ENCODE peak calls at places on chromosomes 3 and 15, in six cellular contexts. O is right atrium auricular region, Q is cardiac muscle cell, K is upper lobe of left lung, A is glutamatergic neuron, P is prostate gland. B is an unnamed sample.

GRCh38 chr3:171446801-171447578 is 13.2 kb downstream of the TNIK start:
- DNase-seq in O (no peak), P (no peak), K (peak), A (no peak), Q (peak), B (no peak)

GRCh38 chr3:19937459-19938362 is 3.7 kb upstream of the EFHB start:
- DNase-seq in O (no peak), P (no peak), A (no peak), Q (peak), K (no peak), B (no peak)

GRCh38 chr3:143070977-143071551 is 48.5 kb upstream of the CHST2 start:
- DNase-seq in O (no peak), Q (peak), P (no peak), K (no peak), A (no peak), B (no peak)

GRCh38 chr3:116815831-116816588 is 106.4 kb downstream of the TUSC7 start:
- DNase-seq in Q (peak), A (no peak), K (no peak), O (no peak), P (peak), B (no peak)

GRCh38 chr15:51093865-51094605 is 671 bp downstream of the TNFAIP8L3 start:
- DNase-seq in O (peak), Q (peak), A (peak), K (peak), P (no peak), B (no peak)

GRCh38 chr3:196431193-196432136 is 762 bp downstream of the UBXN7 start:
- DNase-seq in Q (peak), P (peak), O (no peak), A (peak), K (peak), B (peak)

GRCh38 chr3:2516762-2517441 is 418.2 kb downstream of the CNTN4 start:
- DNase-seq in O (no peak), Q (no peak), P (no peak), A (no peak), K (no peak), B (no peak)

GRCh38 chr3:28171962-28172361 is 69.5 kb upstream of the CMC1 start:
- DNase-seq in P (no peak), O (no peak), A (no peak), Q (peak), K (no peak), B (no peak)

GRCh38 chr3:24363242-24363641 is 131.4 kb downstream of the THRB start:
- DNase-seq in A (no peak), K (no peak), P (peak), O (no peak), Q (peak), B (no peak)

GRCh38 chr3:129686941-129687340 is 80.5 kb upstream of the PLXND1 start:
- DNase-seq in A (no peak), O (no peak), Q (no peak), K (no peak), P (no peak), B (peak)

GRCh38 chr3:10304905-10305304 is 12.2 kb upstream of the GHRL start:
- DNase-seq in P (no peak), Q (no peak), A (no peak), O (no peak), K (no peak), B (no peak)

GRCh38 chr3:44058022-44058867 is 183.4 kb upstream of the TOPAZ1 start:
- DNase-seq in O (no peak), K (peak), P (no peak), Q (peak), A (no peak), B (no peak)

GRCh38 chr15:90037961-90038633 is 37.0 kb downstream of the ZNF710 start:
- DNase-seq in Q (peak), K (no peak), A (no peak), O (no peak), P (no peak), B (no peak)

DNA sequence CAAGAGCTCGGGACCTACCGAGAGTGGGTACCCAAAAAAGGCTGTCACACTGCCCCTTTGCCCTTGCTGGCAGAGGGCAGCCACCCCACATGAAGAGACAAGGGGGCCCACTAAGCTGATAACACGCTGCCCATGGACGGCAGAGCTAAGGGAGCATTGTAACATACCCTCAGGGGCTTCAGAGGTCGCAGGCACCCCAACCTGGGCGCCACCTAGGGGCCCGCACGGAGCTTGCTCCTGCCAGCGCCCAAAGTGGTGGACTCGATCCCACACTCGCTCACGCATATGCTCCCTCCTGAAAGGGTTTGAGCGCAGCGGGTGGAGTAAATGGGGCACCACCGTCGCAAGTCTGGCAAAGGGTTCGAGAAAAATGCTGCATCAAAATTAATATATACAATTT is 975.4 kb downstream of the ZPLD1 start:
- DNase-seq in P (no peak), K (peak), O (no peak), Q (no peak), A (no peak), B (no peak)
- TF ChIP-seq CTCF in P (no peak), K (no peak), O (no peak), Q (no peak), A (no peak), B (no peak)

DNA sequence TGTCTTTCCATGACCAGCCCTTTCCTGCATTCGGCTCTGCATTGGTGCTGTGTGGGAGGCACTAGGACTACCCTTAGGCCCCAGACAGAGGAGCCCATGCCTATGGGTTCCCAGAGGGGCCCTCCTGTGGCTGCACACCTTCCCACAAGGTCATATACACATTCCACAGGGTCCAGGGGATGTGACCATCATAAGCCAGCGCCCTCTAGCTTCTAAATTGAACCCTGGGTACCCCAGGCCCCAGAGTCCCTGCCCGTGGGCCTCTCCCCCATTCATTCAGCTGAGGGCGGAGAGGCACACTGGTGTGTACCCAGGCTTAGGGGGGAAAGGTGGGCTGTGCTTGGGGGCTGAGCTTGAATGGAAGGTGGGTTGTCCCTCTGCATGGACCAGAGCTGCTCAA is 10.2 kb upstream of the SLC6A6 start:
- DNase-seq in P (no peak), O (no peak), A (no peak), K (no peak), Q (no peak), B (no peak)
- TF ChIP-seq CTCF in P (no peak), O (no peak), A (no peak), K (no peak), Q (no peak), B (no peak)

DNA sequence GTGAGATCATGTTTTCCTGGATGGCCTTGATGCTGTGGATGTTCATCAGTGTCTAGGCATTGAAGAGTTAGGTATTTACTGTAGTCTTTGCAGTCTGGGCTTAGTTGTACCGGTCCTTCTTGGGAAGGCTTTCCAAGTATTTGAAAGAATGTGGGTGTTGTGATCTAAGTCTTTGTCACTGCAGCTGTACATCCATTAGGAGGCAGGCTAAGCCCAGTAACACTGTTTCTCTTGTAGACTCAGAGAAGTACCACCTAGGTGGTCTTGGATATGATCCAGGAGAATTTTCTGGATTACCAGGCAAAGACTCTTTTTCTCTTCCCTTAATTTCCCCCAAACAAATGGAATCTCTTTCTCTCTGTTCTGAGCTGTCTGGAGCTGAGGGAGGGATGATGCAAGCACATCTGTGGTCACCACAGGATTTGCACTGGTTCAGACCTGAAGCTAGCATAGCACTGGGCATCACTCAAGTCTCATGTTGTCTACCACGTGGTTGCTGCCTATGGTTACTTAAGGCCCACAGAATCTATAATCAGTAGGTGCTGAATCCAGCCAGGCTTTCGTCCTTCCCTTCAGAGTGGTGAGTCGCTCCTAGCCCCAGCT is 227.6 kb downstream of the NECTIN3 start:
- DNase-seq in A (no peak), O (no peak), P (no peak), K (no peak), Q (peak), B (no peak)
- TF ChIP-seq CTCF in A (no peak), O (no peak), P (no peak), K (no peak), Q (peak), B (peak)

DNA sequence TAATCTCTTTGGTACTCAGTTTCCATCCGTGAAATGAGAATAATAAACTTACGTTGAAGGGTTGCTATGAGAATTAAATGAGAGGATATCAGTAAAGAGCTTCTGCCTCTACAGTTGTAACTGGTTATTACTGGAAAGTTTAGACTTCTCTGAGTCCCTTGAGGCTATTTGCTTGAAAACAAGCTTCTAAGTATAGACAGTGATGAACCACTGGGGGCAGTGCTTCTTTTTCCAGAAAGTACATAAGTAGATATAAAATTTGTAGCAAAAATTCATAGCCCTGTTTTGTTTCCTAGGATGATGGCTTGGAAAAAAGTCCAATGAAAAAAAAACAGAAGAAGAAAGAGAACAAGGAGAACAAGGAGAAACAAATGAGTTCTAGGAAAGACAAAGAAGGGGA is 87.1 kb downstream of the RGMA start:
- DNase-seq in Q (peak), K (no peak), A (no peak), O (no peak), P (no peak), B (no peak)
- TF ChIP-seq CTCF in Q (peak), K (no peak), A (no peak), O (no peak), P (no peak), B (no peak)

GRCh38 chr3:98646680-98647079 is 53.3 kb upstream of the CPOX start:
- DNase-seq in A (no peak), O (no peak), P (no peak), Q (no peak), K (no peak), B (no peak)

GRCh38 chr3:98655666-98656065 is 62.3 kb upstream of the CPOX start:
- DNase-seq in K (no peak), P (no peak), O (no peak), Q (peak), A (no peak), B (no peak)

GRCh38 chr3:98647197-98647596 is 53.8 kb upstream of the CPOX start:
- DNase-seq in K (no peak), Q (no peak), O (no peak), A (no peak), P (no peak), B (peak)

GRCh38 chr3:98651766-98652077 is 58.3 kb upstream of the CPOX start:
- DNase-seq in Q (no peak), O (no peak), P (no peak), K (no peak), A (no peak), B (no peak)

DNA sequence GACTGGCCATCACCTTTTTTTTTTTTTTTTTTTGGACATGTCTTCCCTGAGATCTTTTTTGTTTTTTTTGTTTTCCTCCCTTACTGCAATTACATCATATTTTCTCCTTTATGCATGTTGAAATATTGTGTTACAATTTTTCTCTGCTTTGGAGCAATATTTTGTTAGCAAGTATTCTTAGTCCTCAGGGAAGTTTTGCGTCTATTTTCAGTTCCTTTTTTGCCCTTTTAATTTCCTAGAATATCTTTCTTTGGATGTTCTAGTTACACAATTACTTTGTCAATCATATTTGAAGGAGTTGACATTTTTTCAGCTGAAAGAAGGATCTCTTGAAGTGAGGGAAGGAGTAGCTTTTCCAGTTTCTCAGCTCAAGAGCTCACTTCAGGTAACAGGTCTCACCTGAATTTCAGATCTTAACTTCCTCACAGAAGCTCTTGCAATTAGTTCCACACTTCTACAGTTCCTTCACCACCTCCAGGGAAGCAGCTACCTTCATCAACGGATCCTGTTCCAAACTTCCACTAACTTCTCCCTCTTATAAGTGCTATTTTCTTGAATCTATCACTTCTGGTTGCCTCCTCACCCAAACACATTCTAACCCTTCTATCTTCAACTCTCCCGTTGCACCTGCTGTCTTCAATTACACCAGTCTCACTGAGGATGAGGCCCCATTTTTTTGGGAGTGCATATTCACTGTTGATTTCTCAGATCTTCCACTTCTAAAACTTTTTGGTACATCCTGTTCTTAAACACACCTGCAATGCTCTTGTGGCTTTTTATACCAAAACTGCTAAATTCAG is 57.8 kb upstream of the CPOX start:
- DNase-seq in P (no peak), O (no peak), A (no peak), Q (no peak), K (no peak), B (no peak)
- TF ChIP-seq CTCF in P (no peak), O (no peak), A (no peak), Q (no peak), K (no peak), B (no peak)

DNA sequence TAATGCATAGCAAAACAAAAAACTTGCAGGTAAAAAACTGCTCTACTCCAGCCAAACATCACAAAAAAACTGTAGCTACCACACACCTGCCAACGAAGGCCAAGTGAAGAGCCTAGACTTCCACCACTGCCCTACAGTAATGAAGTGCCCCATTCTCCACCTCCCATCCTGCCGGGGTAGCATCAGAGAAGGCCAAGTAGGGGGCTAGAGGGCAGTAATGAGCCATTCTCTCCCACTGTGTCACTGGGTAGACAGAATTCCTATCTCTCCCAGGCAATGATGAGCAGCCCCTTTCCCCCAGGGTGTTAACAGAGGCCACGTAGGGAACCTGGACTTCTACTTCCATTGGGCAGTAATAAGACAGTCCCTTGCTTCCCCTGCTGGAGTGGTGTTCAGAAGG is 9.5 kb downstream of the SEC22C start:
- DNase-seq in A (peak), O (no peak), P (no peak), Q (peak), K (no peak), B (no peak)
- TF ChIP-seq CTCF in A (peak), O (no peak), P (peak), Q (peak), K (no peak), B (peak)

GRCh38 chr3:57826286-57826951 is 70.3 kb downstream of the SLMAP start:
- DNase-seq in P (no peak), O (no peak), K (no peak), Q (peak), A (no peak), B (no peak)
- TF ChIP-seq CTCF in P (no peak), O (no peak), K (no peak), Q (peak), A (no peak), B (peak)

DNA sequence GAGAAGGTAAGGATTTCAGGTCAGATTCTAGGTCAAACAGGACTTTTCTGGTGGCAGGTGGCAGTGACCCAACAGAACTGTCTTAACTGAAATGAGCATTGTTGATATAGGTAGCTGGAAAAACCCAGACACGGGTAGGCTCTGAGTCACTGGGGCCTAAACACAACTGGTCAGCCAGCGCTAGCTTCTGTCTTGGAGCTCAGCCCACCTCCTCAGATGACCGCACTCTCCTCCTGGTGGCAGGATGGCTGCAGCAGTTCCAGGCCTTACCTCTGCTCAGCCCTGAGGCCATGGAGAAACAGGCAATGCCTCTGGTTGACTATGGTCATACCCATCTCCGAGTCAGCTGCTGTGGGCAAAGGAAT is 61.1 kb upstream of the GATA2 start:
- DNase-seq in O (no peak), P (no peak), A (no peak), K (no peak), Q (peak), B (no peak)
- TF ChIP-seq CTCF in O (no peak), P (no peak), A (no peak), K (no peak), Q (peak), B (no peak)

GRCh38 chr3:94522488-94522887 is 459.6 kb downstream of the NSUN3 start:
- DNase-seq in O (no peak), P (no peak), A (no peak), Q (no peak), K (no peak), B (no peak)

GRCh38 chr3:94520364-94520763 is 457.5 kb downstream of the NSUN3 start:
- DNase-seq in Q (no peak), P (no peak), K (no peak), O (no peak), A (no peak), B (no peak)

GRCh38 chr3:94524102-94524922 is 461.5 kb downstream of the NSUN3 start:
- DNase-seq in O (no peak), P (no peak), Q (no peak), A (no peak), K (no peak), B (peak)

GRCh38 chr3:94529821-94530220 is 467.0 kb downstream of the NSUN3 start:
- DNase-seq in Q (no peak), A (no peak), O (no peak), K (no peak), P (no peak), B (no peak)

DNA sequence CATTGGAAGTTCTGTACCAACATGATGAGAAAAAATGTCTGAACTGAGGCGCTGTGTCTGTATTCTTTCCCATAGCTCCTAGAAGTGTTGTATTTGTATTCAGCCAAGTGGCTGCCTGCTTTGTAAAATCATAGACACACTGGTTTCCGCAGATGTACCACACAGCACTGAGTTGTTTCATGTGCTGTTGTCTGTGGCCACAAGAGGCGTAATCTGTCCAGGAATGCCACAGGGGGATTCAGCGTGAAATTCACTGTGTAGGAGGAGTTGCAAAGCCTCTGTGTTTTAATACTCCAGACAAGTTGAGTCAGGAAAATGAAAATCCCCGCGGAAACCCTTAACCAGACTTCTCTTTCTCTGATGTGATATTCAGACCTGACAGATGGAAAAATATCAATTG is 462.2 kb downstream of the NSUN3 start:
- DNase-seq in A (peak), K (no peak), P (peak), O (no peak), Q (peak), B (no peak)
- TF ChIP-seq CTCF in A (peak), K (no peak), P (peak), O (no peak), Q (peak), B (peak)

GRCh38 chr3:170431054-170431453 is 12.4 kb downstream of the CLDN11 start:
- DNase-seq in O (no peak), Q (no peak), A (no peak), K (no peak), P (no peak), B (no peak)
- TF ChIP-seq CTCF in O (no peak), Q (no peak), A (peak), K (no peak), P (no peak), B (no peak)